ENCODE peak calls at places on chromosomes 4 and X, in eight cellular contexts. G, Y, T, E, M, A, D and V are unnamed samples.

GRCh38 chrX:140765043-140765784 is 55.7 kb downstream of the LINC00632 start:
- DNase-seq in G (no peak), Y (no peak), T (no peak), E (no peak), M (peak), A (no peak), D (no peak), V (no peak)

GRCh38 chr4:72208421-72209075 is 176.7 kb downstream of the NPFFR2 start:
- DNase-seq in G (no peak), Y (no peak), T (no peak), E (no peak), M (no peak), A (no peak), D (no peak), V (no peak)

GRCh38 chr4:41256131-41256739 is 493 bp upstream of the UCHL1 start:
- DNase-seq in G (no peak), Y (no peak), T (no peak), E (no peak), M (peak), A (no peak), D (no peak), V (no peak)

GRCh38 chrX:28920554-28920953 is 333.3 kb downstream of the IL1RAPL1 start:
- DNase-seq in G (no peak), Y (no peak), T (no peak), E (no peak), M (no peak), A (no peak), D (no peak), V (no peak)

GRCh38 chr4:114343015-114343414 is 255.6 kb upstream of the UGT8 start:
- DNase-seq in G (no peak), Y (no peak), T (no peak), E (no peak), M (no peak), A (no peak), D (no peak), V (no peak)

GRCh38 chr4:101972791-101973190 is 182.3 kb downstream of the BANK1 start:
- DNase-seq in G (no peak), Y (no peak), T (no peak), E (no peak), M (peak), A (no peak), D (no peak), V (no peak)

GRCh38 chr4:162891788-162892707 is 274.6 kb downstream of the NAF1 start:
- DNase-seq in G (no peak), Y (no peak), T (no peak), E (no peak), M (peak), A (peak), D (no peak), V (no peak)

GRCh38 chr4:92305148-92305877 is 1.5 kb downstream of the GRID2 start:
- DNase-seq in G (no peak), Y (peak), T (peak), E (peak), M (peak), A (peak), D (peak), V (peak)

GRCh38 chrX:551306-551705 is 79.3 kb upstream of the SHOX start:
- DNase-seq in G (no peak), Y (no peak), T (no peak), E (no peak), M (no peak), A (no peak), D (no peak), V (no peak)

GRCh38 chrX:128897611-128898010 is 625.7 kb downstream of the SMARCA1 start:
- DNase-seq in G (no peak), Y (no peak), T (no peak), E (no peak), M (no peak), A (no peak), D (no peak), V (no peak)

GRCh38 chrX:15202458-15203177 is 67.3 kb downstream of the ASB9 start:
- DNase-seq in G (no peak), Y (no peak), T (no peak), E (no peak), M (peak), A (peak), D (no peak), V (no peak)

GRCh38 chr4:129233691-129234090 is 137.7 kb downstream of the C4orf33 start:
- DNase-seq in G (no peak), Y (no peak), T (no peak), E (no peak), M (no peak), A (no peak), D (no peak), V (no peak)

GRCh38 chr4:180866933-180867643 is 1376.1 kb upstream of the TENM3 start:
- DNase-seq in G (no peak), Y (no peak), T (no peak), E (no peak), M (no peak), A (no peak), D (no peak), V (no peak)

GRCh38 chrX:22542641-22543040 is 269.9 kb downstream of the CBLL2 start:
- DNase-seq in G (no peak), Y (no peak), T (no peak), E (no peak), M (no peak), A (no peak), D (no peak), V (no peak)

GRCh38 chr4:109025471-109026076 is 262.7 kb upstream of the ETNPPL start:
- DNase-seq in G (no peak), Y (no peak), T (no peak), E (no peak), M (peak), A (no peak), D (no peak), V (no peak)

GRCh38 chrX:155070975-155071693 is at the start of the genes BRCC3, CMC4 and MTCP1:
- DNase-seq in G (peak), Y (peak), T (peak), E (peak), M (peak), A (peak), D (peak), V (peak)

GRCh38 chr4:25654971-25655963 is at the start of gene SLC34A2:
- DNase-seq in G (no peak), Y (no peak), T (no peak), E (no peak), M (no peak), A (no peak), D (peak), V (peak)

GRCh38 chrX:43703211-43703791 is 47.2 kb downstream of the MAOA start:
- DNase-seq in G (no peak), Y (no peak), T (no peak), E (no peak), M (peak), A (no peak), D (no peak), V (no peak)

GRCh38 chrX:39613997-39614679 is 483.6 kb downstream of the BCOR start:
- DNase-seq in G (no peak), Y (no peak), T (no peak), E (no peak), M (no peak), A (peak), D (no peak), V (no peak)

GRCh38 chr4:173505924-173506779 is 23.9 kb downstream of the HAND2 start:
- DNase-seq in G (no peak), Y (no peak), T (peak), E (peak), M (peak), A (peak), D (peak), V (no peak)

GRCh38 chrX:44906041-44906440 is 33.1 kb downstream of the KDM6A start:
- DNase-seq in G (no peak), Y (no peak), T (no peak), E (no peak), M (no peak), A (no peak), D (no peak), V (no peak)

GRCh38 chr4:71520308-71520707 is 181.5 kb downstream of the SLC4A4 start:
- DNase-seq in G (no peak), Y (no peak), T (no peak), E (no peak), M (no peak), A (no peak), D (no peak), V (no peak)

GRCh38 chr4:86307432-86307831 is 52.4 kb downstream of the MAPK10 start:
- DNase-seq in G (no peak), Y (no peak), T (no peak), E (no peak), M (peak), A (no peak), D (no peak), V (no peak)